ENCODE peak calls at places on chromosomes 6 and 20, in five cellular contexts. K, M, A, B and C are unnamed samples.

GRCh38 chr20:50412069-50412468 is 98.1 kb upstream of the PTPN1 start:
- DNase-seq in M (no peak), A (no peak), B (no peak), K (no peak), C (no peak)

GRCh38 chr6:40457261-40457660 is 129.9 kb downstream of the LRFN2 start:
- DNase-seq in M (no peak), K (no peak), B (no peak), A (no peak), C (no peak)

GRCh38 chr6:56914791-56915658 is 39.9 kb upstream of the BEND6 start:
- DNase-seq in M (no peak), A (no peak), K (no peak), B (no peak), C (peak)

GRCh38 chr20:46640044-46640443 is 11.2 kb downstream of the SLC13A3 start:
- DNase-seq in K (no peak), B (no peak), A (no peak), M (no peak), C (no peak)

GRCh38 chr6:85416049-85416448 is 33.8 kb upstream of the NT5E start:
- DNase-seq in A (no peak), K (no peak), M (no peak), B (no peak), C (peak)

GRCh38 chr6:75334266-75335040 is 49.9 kb upstream of the TMEM30A start:
- DNase-seq in B (no peak), M (no peak), K (no peak), A (peak), C (peak)

GRCh38 chr6:3561745-3562144 is 104.9 kb upstream of the SLC22A23 start:
- DNase-seq in B (no peak), M (no peak), A (peak), K (no peak), C (peak)

GRCh38 chr6:6004147-6004995 is 2.4 kb downstream of the NRN1 start:
- DNase-seq in M (no peak), K (no peak), A (no peak), B (no peak), C (no peak)

GRCh38 chr6:31582230-31582601 is at the start of gene LTB:
- DNase-seq in K (no peak), B (no peak), M (no peak), A (no peak), C (no peak)

GRCh38 chr6:39420300-39421265 is 98.1 kb upstream of the KCNK16 start:
- DNase-seq in K (no peak), B (no peak), M (no peak), A (peak), C (no peak)

GRCh38 chr6:122817766-122818165 is 28.7 kb downstream of the SMPDL3A start:
- DNase-seq in M (no peak), K (no peak), A (no peak), B (no peak), C (no peak)

GRCh38 chr6:107132330-107132954 is 17.1 kb upstream of the BEND3 start:
- DNase-seq in K (no peak), A (peak), M (no peak), B (no peak), C (peak)

GRCh38 chr6:37871616-37872384 is 52.3 kb downstream of the ZFAND3 start:
- DNase-seq in K (no peak), B (no peak), M (no peak), A (no peak), C (peak)

GRCh38 chr6:106281661-106282060 is 43.9 kb downstream of the ATG5 start:
- DNase-seq in K (no peak), A (no peak), B (no peak), M (no peak), C (no peak)

GRCh38 chr6:148464319-148465010 is 121.8 kb downstream of the SASH1 start:
- DNase-seq in M (peak), A (peak), B (peak), K (no peak), C (peak)

GRCh38 chr6:3722785-3723184 is 28.7 kb downstream of the PXDC1 start:
- DNase-seq in A (no peak), M (no peak), K (no peak), B (no peak), C (no peak)

GRCh38 chr20:48390981-48391380 is 436.8 kb downstream of the PREX1 start:
- DNase-seq in M (no peak), A (no peak), B (no peak), K (no peak), C (no peak)

GRCh38 chr20:208937-209566 is 18.0 kb upstream of the DEFB129 start:
- DNase-seq in M (peak), A (peak), K (no peak), B (no peak), C (peak)

GRCh38 chr6:17115251-17116089 is 13.6 kb downstream of the STMND1 start:
- DNase-seq in M (peak), A (peak), B (no peak), K (no peak), C (peak)

GRCh38 chr6:39684790-39685485 is 40.3 kb downstream of the KIF6 start:
- DNase-seq in M (no peak), A (no peak), B (no peak), K (no peak), C (no peak)

GRCh38 chr6:44005507-44005903 is 121.7 kb downstream of the MRPL14 start:
- DNase-seq in M (no peak), K (no peak), B (no peak), A (no peak), C (no peak)

GRCh38 chr6:142757827-142758226 is 187.1 kb downstream of the HIVEP2 start:
- DNase-seq in A (no peak), B (no peak), M (no peak), K (no peak), C (no peak)

GRCh38 chr20:12053348-12053747 is 135.7 kb downstream of the BTBD3 start:
- DNase-seq in A (peak), K (no peak), B (no peak), M (no peak), C (peak)

GRCh38 chr20:48359692-48360337 is 468.0 kb downstream of the PREX1 start:
- DNase-seq in M (no peak), B (no peak), A (no peak), K (no peak), C (no peak)

GRCh38 chr6:157023958-157024357 is 246.8 kb downstream of the ARID1B start:
- DNase-seq in M (no peak), A (peak), B (no peak), K (no peak), C (peak)

GRCh38 chr6:154347981-154348380 is 8.6 kb downstream of the IPCEF1 start:
- DNase-seq in K (no peak), B (no peak), M (no peak), A (no peak), C (no peak)

GRCh38 chr6:79385893-79386292 is 151.3 kb downstream of the LCA5 start:
- DNase-seq in B (no peak), A (peak), M (no peak), K (no peak), C (peak)

GRCh38 chr6:108714774-108715414 is 133.3 kb upstream of the ARMC2 start:
- DNase-seq in A (no peak), B (no peak), K (no peak), M (no peak), C (no peak)

GRCh38 chr6:156564128-156564806 is 212.9 kb upstream of the ARID1B start:
- DNase-seq in B (peak), K (peak), M (peak), A (peak), C (peak)

GRCh38 chr6:139355172-139355571 is 19.3 kb downstream of the CITED2 start:
- DNase-seq in K (no peak), B (no peak), M (no peak), A (no peak), C (no peak)

GRCh38 chr6:124913056-124913455 is 49.2 kb upstream of the RNF217 start:
- DNase-seq in A (no peak), M (no peak), K (no peak), B (no peak), C (no peak)

DNA sequence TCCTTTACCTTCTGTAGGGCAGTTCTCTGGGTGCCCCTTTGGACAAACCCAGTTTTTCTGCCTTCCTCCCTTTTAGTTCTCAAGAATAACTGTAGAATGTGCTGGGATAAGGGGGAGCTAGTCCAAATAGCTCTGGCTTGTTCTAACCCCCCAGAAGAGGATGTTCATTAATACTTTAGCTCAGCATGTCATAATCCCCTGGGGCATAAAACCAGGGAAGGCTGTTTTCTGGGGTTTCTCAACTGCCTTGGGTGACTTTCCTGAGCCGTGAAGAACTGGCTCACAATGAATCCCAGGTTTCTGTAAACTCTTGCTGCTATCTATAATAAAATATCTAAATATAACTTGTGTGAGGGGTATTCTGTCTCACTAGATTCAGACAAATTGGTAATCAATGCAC is 44.5 kb upstream of the RNF217 start:
- DNase-seq in A (no peak), B (no peak), K (no peak), M (no peak), C (peak)
- TF ChIP-seq CTCF in A (no peak), B (no peak), K (no peak), M (no peak), C (no peak)

GRCh38 chr20:64223526-64224067 is 32.0 kb upstream of the PCMTD2 start:
- DNase-seq in K (no peak), B (peak), M (no peak), A (peak), C (peak)
- H3K4me3 ChIP-seq in K (no peak), B (no peak), M (no peak), A (no peak), C (no peak)

DNA sequence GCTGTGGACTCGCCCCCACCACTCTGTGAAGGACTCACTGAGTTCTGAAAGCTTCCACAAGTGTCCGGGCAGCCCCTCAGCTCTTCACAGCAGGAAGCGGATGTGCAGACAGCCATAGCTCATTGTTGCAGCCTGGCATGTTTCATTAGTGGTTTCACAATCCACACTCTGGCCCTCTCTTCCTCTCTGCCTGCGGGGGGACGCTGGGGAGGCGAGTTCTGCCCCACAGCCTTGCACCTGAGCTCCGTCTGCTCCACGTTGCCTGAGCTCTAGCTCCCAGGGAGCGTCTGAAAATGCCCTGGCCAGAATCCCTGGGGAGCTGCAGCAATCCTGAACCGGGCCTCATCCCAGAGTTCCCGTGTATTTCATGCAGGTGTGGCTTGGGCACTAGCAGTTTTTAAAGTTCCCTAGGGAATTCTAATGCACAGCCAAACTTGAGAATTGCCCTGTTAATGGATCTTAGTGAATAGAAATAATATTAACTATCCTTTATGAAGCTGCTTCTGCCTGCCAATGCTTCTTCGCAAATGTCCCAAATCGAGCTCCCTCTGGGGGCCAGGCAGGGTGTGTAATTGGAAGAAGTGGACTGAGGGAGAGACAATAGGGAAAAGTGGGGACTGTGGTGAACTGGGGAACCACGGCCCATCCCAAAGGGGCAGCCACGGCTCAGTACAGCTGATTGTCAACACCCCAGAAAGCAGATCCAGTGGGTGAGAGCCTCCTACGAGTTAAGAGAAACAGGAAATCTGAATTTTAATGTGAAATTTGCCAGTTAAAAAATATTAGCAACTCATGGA is 51.5 kb downstream of the CTCFL start:
- DNase-seq in A (peak), M (no peak), K (peak), B (no peak), C (no peak)
- TF ChIP-seq CTCF in A (no peak), M (no peak), K (no peak), B (no peak), C (no peak)

DNA sequence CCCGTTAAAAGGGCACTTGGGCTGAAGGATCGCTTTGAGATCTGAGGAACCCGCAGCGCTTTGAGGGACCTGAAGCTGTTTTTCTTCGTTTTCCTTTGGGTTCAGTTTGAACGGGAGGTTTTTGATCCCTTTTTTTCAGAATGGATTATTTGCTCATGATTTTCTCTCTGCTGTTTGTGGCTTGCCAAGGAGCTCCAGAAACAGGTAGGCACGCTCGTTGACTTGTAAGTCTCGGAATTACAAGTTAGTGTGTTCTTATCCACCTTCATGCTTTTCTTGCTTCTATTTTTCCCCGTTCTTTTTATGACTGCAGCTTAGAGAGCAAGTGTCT is 294 bp downstream of the EDN1 start:
- DNase-seq in M (no peak), K (no peak), A (no peak), B (no peak), C (no peak)
- H3K4me3 ChIP-seq in M (peak), K (peak), A (peak), B (peak), C (peak)

DNA sequence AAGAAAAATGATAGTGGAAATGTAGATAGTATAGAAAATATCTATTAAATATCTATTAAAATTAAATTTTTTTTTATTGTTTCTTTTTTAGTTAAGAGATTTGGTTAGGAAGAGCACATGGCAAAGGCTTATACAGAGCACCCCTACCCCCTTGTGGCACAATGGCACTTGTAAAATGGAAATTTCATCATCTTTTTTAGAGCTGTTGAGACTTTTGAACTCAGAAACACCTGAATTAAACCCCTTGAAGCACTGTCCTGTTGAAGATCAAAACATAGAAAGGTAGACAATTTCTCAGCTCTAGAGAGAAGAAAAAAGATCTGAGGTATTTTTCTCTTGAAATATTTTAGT is 572.4 kb downstream of the PKHD1 start:
- DNase-seq in A (no peak), M (no peak), B (no peak), K (no peak), C (no peak)
- TF ChIP-seq CTCF in A (no peak), M (no peak), B (no peak), K (no peak), C (no peak)

GRCh38 chr6:14713966-14714631 is 531.8 kb upstream of the JARID2 start:
- DNase-seq in B (no peak), M (no peak), K (no peak), A (no peak), C (no peak)

GRCh38 chr6:14713008-14713452 is 532.8 kb upstream of the JARID2 start:
- DNase-seq in M (peak), K (no peak), A (peak), B (peak), C (peak)

GRCh38 chr6:14711704-14712397 is 534.0 kb upstream of the JARID2 start:
- DNase-seq in M (no peak), K (no peak), B (no peak), A (no peak), C (no peak)

GRCh38 chr6:14711056-14711703 is 534.7 kb upstream of the JARID2 start:
- DNase-seq in K (no peak), M (peak), A (peak), B (no peak), C (peak)

DNA sequence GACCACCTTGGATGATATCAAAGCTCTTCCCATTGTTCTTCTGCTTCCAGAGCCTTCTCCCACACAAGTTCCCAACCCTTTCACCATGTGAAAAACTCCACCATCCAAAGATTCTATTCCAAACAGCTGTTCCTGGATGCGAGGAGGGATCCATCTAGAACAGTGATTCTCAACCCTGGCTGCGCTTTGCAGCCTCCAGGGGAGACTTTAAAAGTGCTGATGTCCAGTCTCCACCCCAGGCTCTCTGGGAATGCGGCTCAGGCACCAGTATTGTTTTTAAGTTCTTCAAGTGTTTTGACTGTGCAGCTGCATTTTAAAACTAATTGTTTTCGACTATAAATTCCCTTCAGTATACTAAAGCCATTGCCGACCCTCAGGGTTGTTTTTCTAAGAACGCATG is 532.3 kb upstream of the JARID2 start:
- DNase-seq in M (no peak), B (no peak), A (no peak), K (no peak), C (peak)
- H3K4me3 ChIP-seq in M (no peak), B (no peak), A (no peak), K (no peak), C (no peak)

GRCh38 chr6:112296122-112296521 is 41.8 kb upstream of the LAMA4 start:
- DNase-seq in A (peak), B (no peak), M (peak), K (no peak), C (peak)
- TF ChIP-seq CTCF in A (peak), B (no peak), M (peak), K (peak), C (peak)

GRCh38 chr20:8132015-8132631 is at the start of gene PLCB1:
- DNase-seq in A (peak), K (peak), M (peak), B (peak), C (peak)

GRCh38 chr20:8130840-8131526 is 1.1 kb upstream of the PLCB1 start:
- DNase-seq in M (no peak), B (no peak), A (no peak), K (no peak), C (no peak)

GRCh38 chr20:8131598-8132014 is 460 bp upstream of the PLCB1 start:
- DNase-seq in M (no peak), A (no peak), K (no peak), B (no peak), C (peak)

GRCh38 chr20:8132632-8133587 is 844 bp downstream of the PLCB1 start:
- DNase-seq in A (peak), K (peak), B (peak), M (no peak), C (peak)

DNA sequence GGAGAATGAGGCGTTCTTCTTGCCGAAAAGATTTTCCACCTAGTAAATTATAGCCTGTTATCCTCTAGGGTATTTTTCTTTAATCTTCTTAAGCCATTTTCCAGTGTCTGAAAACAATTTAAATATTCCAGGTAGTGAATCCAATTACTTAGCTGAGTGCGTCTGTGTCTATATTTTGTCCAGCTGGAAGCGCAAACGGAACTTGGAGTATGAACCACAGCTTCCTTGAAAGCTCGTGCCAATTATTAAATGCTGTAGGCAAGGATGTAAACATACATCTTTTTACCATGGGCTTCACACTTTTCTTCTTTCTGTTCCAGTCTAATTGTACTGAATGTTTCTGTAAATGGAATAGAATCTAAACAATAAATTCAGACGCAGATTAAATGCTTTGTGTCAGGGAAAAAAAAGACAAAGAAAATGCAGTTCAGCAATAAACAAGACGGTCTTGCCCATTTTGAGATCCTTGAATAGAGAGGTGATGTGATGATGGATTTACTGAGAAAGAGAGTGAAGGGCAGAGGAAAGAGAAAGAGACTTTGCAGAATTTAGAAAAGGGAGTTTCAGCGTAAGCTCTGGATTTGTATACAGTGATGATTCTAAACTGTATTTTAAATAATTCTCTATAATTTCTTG is 1.9 kb downstream of the PLCB1 start:
- DNase-seq in M (no peak), A (no peak), K (no peak), B (no peak), C (no peak)
- H3K4me3 ChIP-seq in M (no peak), A (no peak), K (peak), B (peak), C (no peak)